ENCODE peak calls at places on chromosomes 2 and 18, in six cellular contexts. A, W, I, J, T and G are unnamed samples.

GRCh38 chr2:30331869-30332268 is 100.5 kb downstream of the LBH start:
- DNase-seq in A (no peak), T (no peak), J (no peak), I (no peak), W (no peak), G (no peak)

GRCh38 chr18:3217930-3218647 is 1.7 kb downstream of the MYOM1 start:
- DNase-seq in I (peak), J (peak), T (no peak), A (no peak), W (no peak), G (peak)

GRCh38 chr2:193963472-193964119 is 1693.4 kb upstream of the SLC39A10 start:
- DNase-seq in J (peak), T (peak), W (peak), I (peak), A (no peak), G (peak)

GRCh38 chr2:239930378-239930777 is 94.8 kb downstream of the NDUFA10 start:
- DNase-seq in I (no peak), T (no peak), J (no peak), A (no peak), W (no peak), G (no peak)

GRCh38 chr2:151658081-151658480 is 76.2 kb downstream of the NEB start:
- DNase-seq in I (no peak), J (no peak), W (no peak), T (no peak), A (no peak), G (no peak)

GRCh38 chr2:217703999-217704398 is 298.8 kb downstream of the TNS1 start:
- DNase-seq in J (no peak), I (no peak), W (no peak), T (no peak), A (no peak), G (no peak)

GRCh38 chr2:28558421-28558820 is 62.6 kb downstream of the PLB1 start:
- DNase-seq in A (no peak), T (no peak), J (no peak), W (peak), I (no peak), G (no peak)

GRCh38 chr2:48946444-48947048 is 191.0 kb upstream of the LHCGR start:
- DNase-seq in W (peak), A (peak), T (peak), I (peak), J (peak), G (peak)

GRCh38 chr2:239047420-239047819 is 199.5 kb downstream of the TWIST2 start:
- DNase-seq in T (no peak), W (no peak), A (no peak), J (no peak), I (no peak), G (no peak)

GRCh38 chr2:134398300-134398699 is 144.4 kb downstream of the MGAT5 start:
- DNase-seq in I (peak), A (no peak), T (no peak), W (peak), J (no peak), G (no peak)

GRCh38 chr2:222864296-222864695 is 3.5 kb downstream of the ACSL3 start:
- DNase-seq in T (no peak), A (no peak), W (peak), J (peak), I (peak), G (no peak)

GRCh38 chr2:16034151-16034974 is 94.0 kb downstream of the MYCN start:
- DNase-seq in J (no peak), I (no peak), W (no peak), A (no peak), T (no peak), G (no peak)
- TF ChIP-seq CTCF in J (peak), I (peak), W (no peak), A (no peak), T (no peak), G (no peak)

GRCh38 chr2:209307161-209308001 is 116.5 kb upstream of the MAP2 start:
- DNase-seq in W (no peak), T (no peak), A (no peak), I (no peak), J (no peak), G (no peak)
- H3K4me3 ChIP-seq in W (no peak), T (no peak), A (no peak), I (no peak), J (no peak), G (no peak)

DNA sequence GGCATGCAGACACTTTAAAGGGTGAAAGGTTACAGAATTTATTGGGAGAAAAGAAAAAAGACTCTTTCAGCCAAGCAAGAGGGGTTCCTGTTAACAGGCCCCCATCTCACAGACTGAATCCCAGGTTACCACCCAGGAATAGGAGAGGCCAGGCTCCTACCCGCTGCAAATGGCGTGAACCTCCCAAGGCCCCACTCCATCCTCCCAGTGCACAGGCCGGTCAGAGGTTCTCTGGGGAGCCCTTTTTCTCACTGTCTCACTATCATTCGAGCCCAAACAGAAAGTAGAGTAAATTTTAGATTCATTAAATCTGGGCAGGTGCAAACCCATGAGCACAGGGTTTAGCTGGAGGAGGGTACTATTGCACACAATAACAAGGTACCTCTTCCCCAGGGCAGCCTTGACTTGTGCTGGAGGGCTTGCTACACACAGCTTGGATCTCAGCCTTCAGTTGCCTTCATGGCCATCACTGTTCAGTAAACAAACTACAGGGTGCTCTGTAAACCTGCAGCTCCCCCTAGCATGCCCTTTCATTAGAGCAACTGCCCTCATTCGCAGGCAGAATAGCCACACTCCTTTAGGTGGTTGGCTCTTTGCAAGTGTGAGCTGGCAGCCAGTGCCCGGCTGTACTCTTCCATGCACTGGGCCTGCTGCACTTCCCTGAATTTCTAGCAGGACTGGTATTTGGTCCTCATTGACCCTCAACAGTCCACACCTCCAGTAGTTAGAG is 7.3 kb upstream of the PLEK start:
- DNase-seq in T (peak), A (no peak), J (peak), I (peak), W (peak), G (peak)
- TF ChIP-seq CTCF in T (peak), A (peak), J (peak), I (peak), W (peak), G (peak)

GRCh38 chr2:46570396-46570795 is 91.0 kb downstream of the TMEM247 start:
- DNase-seq in I (no peak), W (no peak), J (no peak), T (peak), A (no peak), G (no peak)

GRCh38 chr2:46569766-46570165 is 90.4 kb downstream of the TMEM247 start:
- DNase-seq in W (no peak), A (no peak), J (no peak), T (peak), I (no peak), G (no peak)

GRCh38 chr2:46565364-46565763 is 86.0 kb downstream of the TMEM247 start:
- DNase-seq in I (no peak), T (no peak), J (no peak), W (no peak), A (no peak), G (no peak)

GRCh38 chr2:46568212-46569009 is 89.0 kb downstream of the TMEM247 start:
- DNase-seq in A (no peak), I (no peak), J (no peak), W (no peak), T (peak), G (no peak)

DNA sequence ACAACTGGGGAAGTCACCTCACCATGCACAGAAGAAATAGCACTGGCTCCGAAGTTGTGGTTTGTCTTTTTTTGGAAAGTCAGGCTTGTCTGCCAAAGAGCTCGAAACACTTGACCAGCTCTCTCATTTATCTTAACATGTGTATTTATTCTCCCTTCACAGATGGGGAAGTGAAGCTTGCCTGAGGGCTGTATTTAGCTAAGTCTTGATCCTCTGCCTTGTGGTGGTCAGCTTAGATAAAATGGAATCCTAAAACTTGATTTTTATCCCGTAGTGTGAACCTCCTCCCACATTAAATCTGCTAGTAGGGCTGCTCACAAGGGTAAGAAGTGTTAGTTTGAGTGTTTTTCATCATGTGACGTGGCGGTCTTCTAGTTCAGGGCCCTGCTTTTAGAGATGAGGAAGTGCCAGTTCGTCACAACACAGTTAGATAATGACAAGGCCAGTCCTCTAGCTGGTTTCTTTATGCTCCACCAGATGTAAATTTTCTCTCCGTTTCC is 89.7 kb downstream of the TMEM247 start:
- DNase-seq in A (no peak), W (peak), T (peak), J (no peak), I (no peak), G (no peak)
- H3K4me3 ChIP-seq in A (no peak), W (no peak), T (peak), J (no peak), I (no peak), G (no peak)